ENCODE peak calls at places on chromosome 16, in nine cellular contexts. E is thoracic aorta, K is MM.1S, W is lower lobe of right lung, N is H9, S is A549, C is breast epithelium, D is A673, A is left lung. R is an unnamed sample.

GRCh38 chr16:35492225-35492624 is 2032.8 kb downstream of the TP53TG3F start:
- DNase-seq in S (no peak), W (no peak), D (no peak), K (peak), C (no peak), E (no peak), N (no peak), A (no peak), R (no peak)

GRCh38 chr16:19879241-19879792 is 5.3 kb downstream of the GPRC5B start:
- DNase-seq in N (peak), W (no peak), S (no peak), D (no peak), A (no peak), K (no peak), C (peak), E (no peak), R (peak)

GRCh38 chr16:49354991-49355390 is 18.6 kb upstream of the C16orf78 start:
- DNase-seq in A (no peak), D (no peak), S (no peak), E (no peak), W (no peak), N (no peak), K (no peak), C (no peak), R (no peak)

GRCh38 chr16:3246876-3247275 is 9.6 kb downstream of the MEFV start:
- DNase-seq in A (no peak), N (no peak), C (no peak), D (no peak), W (no peak), S (no peak), E (no peak), K (no peak), R (no peak)

GRCh38 chr16:12459993-12460392 is 343.7 kb downstream of the CPPED1 start:
- DNase-seq in W (no peak), N (no peak), C (no peak), E (no peak), K (no peak), D (no peak), S (no peak), A (no peak), R (no peak)

GRCh38 chr16:11114366-11115164 is 141.4 kb downstream of the SOCS1 start:
- DNase-seq in A (no peak), C (no peak), K (no peak), E (no peak), S (no peak), D (no peak), N (no peak), W (no peak), R (no peak)

GRCh38 chr16:86709103-86709502 is 130.8 kb downstream of the FOXL1 start:
- DNase-seq in E (no peak), W (no peak), N (no peak), C (no peak), K (no peak), S (no peak), A (no peak), D (no peak), R (no peak)

GRCh38 chr16:78297066-78297666 is 197.7 kb downstream of the WWOX start:
- DNase-seq in N (no peak), A (no peak), C (no peak), E (no peak), S (no peak), W (no peak), K (no peak), D (no peak), R (no peak)

GRCh38 chr16:87854053-87854906 is 15.0 kb downstream of the SLC7A5 start:
- DNase-seq in A (no peak), N (no peak), C (no peak), W (no peak), S (no peak), D (no peak), E (no peak), K (no peak), R (no peak)

GRCh38 chr16:86970726-86971125 is 346.5 kb downstream of the C16orf95 start:
- DNase-seq in D (no peak), N (no peak), S (no peak), E (no peak), W (no peak), A (no peak), C (no peak), K (no peak), R (no peak)

GRCh38 chr16:74850027-74850426 is 75.4 kb upstream of the FA2H start:
- DNase-seq in D (no peak), A (no peak), S (no peak), K (no peak), W (no peak), E (no peak), N (no peak), C (no peak), R (no peak)

GRCh38 chr16:9412362-9413311 is 321.2 kb downstream of the HAPSTR1 start:
- DNase-seq in S (no peak), K (no peak), E (no peak), N (no peak), A (peak), W (no peak), D (no peak), C (no peak), R (no peak)

GRCh38 chr16:11806721-11807120 is 9.7 kb upstream of the ZC3H7A start:
- DNase-seq in A (no peak), D (no peak), N (no peak), W (no peak), K (no peak), C (no peak), S (no peak), E (no peak), R (no peak)

GRCh38 chr16:4270595-4270994 is 2.2 kb downstream of the TFAP4 start:
- DNase-seq in N (no peak), E (no peak), W (no peak), K (no peak), S (no peak), A (no peak), D (no peak), C (no peak), R (no peak)

GRCh38 chr16:8751481-8752311 is 45.7 kb downstream of the TMEM186 start:
- DNase-seq in D (peak), A (no peak), N (no peak), C (no peak), W (no peak), S (peak), E (no peak), K (no peak), R (no peak)

GRCh38 chr16:29904947-29905346 is 4.7 kb downstream of the ASPHD1 start:
- DNase-seq in E (no peak), W (no peak), A (no peak), C (no peak), S (no peak), D (no peak), K (no peak), N (no peak), R (no peak)

GRCh38 chr16:82655315-82655714 is 28.5 kb downstream of the CDH13 start:
- DNase-seq in S (no peak), N (no peak), C (no peak), E (no peak), A (no peak), W (no peak), D (peak), K (no peak), R (no peak)

GRCh38 chr16:52069866-52070265 is 477.1 kb downstream of the TOX3 start:
- DNase-seq in A (no peak), K (no peak), N (peak), E (no peak), S (peak), W (no peak), D (peak), C (no peak), R (no peak)

GRCh38 chr16:78879046-78879445 is 721.5 kb downstream of the MAF start:
- DNase-seq in C (no peak), S (no peak), E (no peak), D (no peak), K (no peak), A (no peak), W (no peak), N (no peak), R (no peak)

GRCh38 chr16:86952769-86953168 is 364.4 kb downstream of the C16orf95 start:
- DNase-seq in N (no peak), D (no peak), K (no peak), W (no peak), A (no peak), C (no peak), S (no peak), E (no peak), R (no peak)

GRCh38 chr16:56734429-56734828 is 4.5 kb downstream of the NUP93 start:
- DNase-seq in K (no peak), A (no peak), S (no peak), C (no peak), N (no peak), W (no peak), D (no peak), E (no peak), R (no peak)
- H3K27ac ChIP-seq in K (no peak), A (no peak), S (no peak), C (no peak), N (no peak), W (no peak), D (no peak), E (no peak), R (no peak)

DNA sequence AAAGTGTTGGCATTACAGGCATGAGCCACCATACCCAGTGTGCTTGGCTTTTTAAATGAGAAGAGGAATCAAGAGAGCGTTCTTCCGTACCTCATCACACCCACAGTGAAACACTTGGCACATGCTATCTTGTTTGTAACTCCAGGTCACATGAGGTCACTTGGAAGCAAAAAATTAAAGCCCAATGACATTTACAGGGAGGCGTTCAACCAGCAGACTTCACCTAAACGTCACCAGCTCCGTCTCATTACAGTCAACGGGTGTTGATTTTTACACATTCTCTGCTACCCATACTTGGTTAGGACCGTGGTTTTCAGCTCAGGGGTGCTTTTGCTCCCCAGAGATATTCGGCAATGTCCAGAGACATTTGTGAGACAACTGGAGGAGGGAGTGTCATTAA is 127.0 kb downstream of the XYLT1 start:
- DNase-seq in C (no peak), D (no peak), E (no peak), K (no peak), A (no peak), S (no peak), N (no peak), W (no peak), R (no peak)
- H3K27ac ChIP-seq in C (no peak), D (no peak), E (no peak), K (peak), A (no peak), S (no peak), N (no peak), W (no peak), R (no peak)

GRCh38 chr16:23432176-23433128 is 20.5 kb downstream of the COG7 start:
- DNase-seq in C (no peak), D (no peak), K (peak), W (no peak), E (no peak), N (no peak), A (no peak), S (no peak), R (no peak)
- H3K27ac ChIP-seq in C (peak), D (peak), K (no peak), W (peak), E (no peak), N (no peak), A (no peak), S (no peak), R (no peak)

GRCh38 chr16:84482001-84482891 is 22.2 kb downstream of the MEAK7 start:
- DNase-seq in E (no peak), S (no peak), K (no peak), N (no peak), W (no peak), D (no peak), C (no peak), A (no peak), R (no peak)
- H3K27ac ChIP-seq in E (no peak), S (no peak), K (no peak), N (no peak), W (no peak), D (no peak), C (no peak), A (no peak), R (peak)

DNA sequence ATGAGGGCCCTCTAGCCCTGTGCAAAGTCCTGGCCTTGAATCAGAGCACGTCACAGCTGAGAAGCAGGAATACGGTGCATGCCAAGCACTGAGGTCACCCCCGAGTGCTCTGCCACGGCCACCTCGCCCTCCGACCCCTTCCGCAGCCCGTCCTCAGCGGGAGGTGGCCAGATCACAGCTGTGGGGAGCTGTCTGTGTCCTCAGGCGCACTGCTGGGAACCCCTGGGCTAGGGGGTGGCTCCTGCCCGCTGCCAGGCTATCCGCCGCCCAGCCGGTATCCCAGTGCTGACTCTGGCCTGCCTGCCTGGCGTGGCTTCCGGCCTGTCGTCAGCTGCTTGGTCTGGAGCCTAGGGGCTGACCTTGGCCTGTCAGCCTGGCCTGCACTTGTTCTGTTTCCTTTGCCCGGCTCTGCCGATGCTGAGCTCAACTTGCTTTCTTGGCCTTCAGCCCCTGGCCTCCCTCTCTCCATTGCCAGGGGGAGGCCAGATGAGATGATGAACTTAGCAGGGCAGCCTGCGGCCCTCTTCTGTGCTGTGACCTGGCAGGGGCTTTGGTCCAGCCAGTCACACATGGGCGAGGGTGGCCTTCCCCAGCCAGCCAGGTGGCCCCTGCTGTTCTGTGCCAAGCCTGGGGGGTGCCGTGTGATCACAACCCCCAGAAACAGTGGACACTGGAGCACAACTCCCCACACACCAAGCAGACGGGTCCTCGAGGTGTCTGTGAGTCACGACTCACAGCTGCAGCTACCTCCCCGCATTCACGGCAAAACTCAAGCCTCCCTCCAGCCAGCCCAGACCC is 77.4 kb downstream of the ZDHHC7 start:
- DNase-seq in S (no peak), W (no peak), K (no peak), N (no peak), E (no peak), C (no peak), D (no peak), A (no peak), R (peak)
- H3K27ac ChIP-seq in S (no peak), W (peak), K (no peak), N (no peak), E (peak), C (peak), D (no peak), A (no peak), R (peak)

GRCh38 chr16:1944612-1945199 is 1.7 kb upstream of the MSRB1 start:
- DNase-seq in W (no peak), N (peak), A (no peak), C (no peak), E (no peak), S (no peak), D (no peak), K (no peak), R (no peak)
- H3K27ac ChIP-seq in W (no peak), N (no peak), A (no peak), C (no peak), E (no peak), S (no peak), D (no peak), K (no peak), R (no peak)

GRCh38 chr16:81447383-81448101 is 2.9 kb downstream of the CMIP start:
- DNase-seq in K (no peak), S (no peak), A (no peak), E (no peak), N (no peak), C (peak), W (peak), D (no peak), R (no peak)

GRCh38 chr16:81446318-81447275 is 2.0 kb downstream of the CMIP start:
- DNase-seq in W (no peak), C (peak), A (no peak), E (no peak), K (no peak), N (no peak), S (peak), D (no peak), R (peak)

GRCh38 chr16:81445143-81445922 is 725 bp downstream of the CMIP start:
- DNase-seq in D (peak), N (no peak), C (no peak), S (peak), W (peak), A (no peak), K (peak), E (no peak), R (peak)

GRCh38 chr16:81444448-81445121 is at the start of gene CMIP:
- DNase-seq in N (peak), C (peak), E (no peak), W (peak), D (peak), A (peak), S (peak), K (peak), R (peak)

DNA sequence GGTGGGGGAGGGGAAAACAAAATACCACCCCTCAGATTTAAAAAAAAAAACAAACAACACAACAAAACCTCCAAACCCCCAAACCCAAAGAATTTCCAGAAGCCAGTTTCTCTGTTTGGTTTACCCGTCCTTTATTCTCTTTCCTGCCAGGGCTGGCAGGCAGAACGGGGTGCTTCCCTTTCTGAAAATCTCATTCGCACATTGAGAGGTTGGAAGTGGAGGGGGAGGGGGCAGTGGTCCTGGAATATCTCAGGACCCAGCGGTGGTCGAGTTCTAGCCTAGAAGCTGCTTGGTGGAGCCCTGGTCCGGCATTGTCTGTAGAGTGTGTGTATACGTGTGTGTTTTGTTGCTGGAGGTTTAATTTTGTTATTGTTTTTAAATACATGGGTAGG is 1.3 kb downstream of the CMIP start:
- DNase-seq in A (no peak), K (no peak), E (no peak), W (no peak), N (no peak), C (no peak), S (no peak), D (no peak), R (no peak)
- H3K27ac ChIP-seq in A (peak), K (no peak), E (peak), W (peak), N (no peak), C (peak), S (peak), D (peak), R (peak)

R was measured in caudate nucleus.